ENCODE peak calls at places on chromosomes 11 and 22, in nine cellular contexts. F is right lobe of liver, N is body of pancreas, B is heart left ventricle, Z is uterus, G is transverse colon, Q is ovary, J is esophagus squamous epithelium, K is tibial nerve. P is an unnamed sample. For H3K4me1 and H3K36me3, the result is how much of the 10 kb centered on the place peaks cover.

GRCh38 chr22:36781656-36782627 is 6.0 kb upstream of the IFT27 start:
- DNase-seq in F (peak), N (peak), B (peak), Z (peak), G (peak), Q (peak), J (peak), K (peak), P (peak)

GRCh38 chr11:27452147-27452546 is 20.4 kb downstream of the LGR4 start:
- DNase-seq in F (no peak), N (no peak), B (no peak), Z (no peak), G (no peak), Q (no peak), J (no peak), K (no peak), P (no peak)

GRCh38 chr11:1117970-1118369 is 39.8 kb upstream of the MUC5AC start:
- DNase-seq in F (no peak), N (peak), B (no peak), Z (no peak), G (no peak), Q (no peak), J (no peak), K (no peak), P (no peak)

GRCh38 chr11:103619480-103619879 is 417.0 kb upstream of the DDI1 start:
- DNase-seq in F (no peak), N (no peak), B (no peak), Z (no peak), G (no peak), Q (no peak), J (no peak), K (no peak), P (no peak)

GRCh38 chr11:848380-848931 is 5.8 kb downstream of the TSPAN4 start:
- DNase-seq in F (no peak), N (peak), B (no peak), Z (no peak), G (peak), Q (peak), J (no peak), K (no peak), P (no peak)

GRCh38 chr11:83033972-83034672 is 37.6 kb downstream of the RAB30 start:
- DNase-seq in F (no peak), N (peak), B (peak), Z (peak), G (peak), Q (peak), J (no peak), K (peak), P (peak)

GRCh38 chr11:41222236-41222635 is 237.2 kb downstream of the LRRC4C start:
- DNase-seq in F (no peak), N (no peak), B (no peak), Z (no peak), G (no peak), Q (no peak), J (no peak), K (no peak), P (no peak)

GRCh38 chr11:88367310-88367709 is 29.8 kb upstream of the CTSC start:
- DNase-seq in F (no peak), N (no peak), B (no peak), Z (no peak), G (no peak), Q (no peak), J (no peak), K (no peak), P (no peak)

GRCh38 chr22:21457023-21457787 is 10.0 kb upstream of the TMEM191C start:
- DNase-seq in F (no peak), N (no peak), B (no peak), Z (no peak), G (no peak), Q (peak), J (no peak), K (no peak), P (no peak)

GRCh38 chr11:1310315-1310687 is 869 bp upstream of the TOLLIP start:
- DNase-seq in F (no peak), N (no peak), B (no peak), Z (no peak), G (peak), Q (no peak), J (no peak), K (no peak), P (no peak)

GRCh38 chr11:120326228-120326627 is 1.1 kb downstream of the TLCD5 start:
- DNase-seq in F (no peak), N (no peak), B (no peak), Z (no peak), G (no peak), Q (no peak), J (no peak), K (no peak), P (no peak)

GRCh38 chr22:26610983-26611382 is 6.8 kb downstream of the CRYBB1 start:
- DNase-seq in F (no peak), N (no peak), B (no peak), Z (no peak), G (no peak), Q (no peak), J (no peak), K (no peak), P (no peak)

GRCh38 chr22:17430298-17430900 is 61.1 kb downstream of the CECR2 start:
- DNase-seq in F (no peak), N (no peak), B (no peak), Z (peak), G (no peak), Q (no peak), J (no peak), K (peak), P (no peak)

GRCh38 chr22:43475549-43476076 is 63.8 kb downstream of the MPPED1 start:
- DNase-seq in F (no peak), N (no peak), B (no peak), Z (no peak), G (no peak), Q (no peak), J (no peak), K (no peak), P (no peak)

GRCh38 chr11:118109231-118109630 is 22.5 kb upstream of the SMIM35 start:
- DNase-seq in F (no peak), N (no peak), B (no peak), Z (no peak), G (no peak), Q (no peak), J (no peak), K (no peak), P (no peak)

GRCh38 chr11:95095858-95096587 is 6.4 kb downstream of the ENDOD1 start:
- DNase-seq in F (no peak), N (no peak), B (no peak), Z (no peak), G (no peak), Q (no peak), J (no peak), K (no peak), P (no peak)

GRCh38 chr22:21937041-21937820 is 15.4 kb downstream of the PPM1F start:
- DNase-seq in F (peak), N (no peak), B (peak), Z (no peak), G (peak), Q (no peak), J (no peak), K (peak), P (peak)

GRCh38 chr22:24503851-24504170 is 8.7 kb downstream of the UPB1 start:
- DNase-seq in F (no peak), N (no peak), B (no peak), Z (no peak), G (no peak), Q (no peak), J (no peak), K (no peak), P (no peak)

GRCh38 chr11:27977031-27977430 is 130.9 kb downstream of the KIF18A start:
- DNase-seq in F (no peak), N (no peak), B (no peak), Z (no peak), G (no peak), Q (no peak), J (no peak), K (no peak), P (no peak)

GRCh38 chr11:85682330-85683305 is 3.4 kb downstream of the CCDC89 start:
- DNase-seq in F (peak), N (peak), B (peak), Z (peak), G (peak), Q (peak), J (no peak), K (peak), P (peak)

GRCh38 chr11:96388891-96389603 is 665 bp downstream of the CCDC82 start:
- DNase-seq in F (no peak), N (no peak), B (no peak), Z (no peak), G (no peak), Q (no peak), J (no peak), K (no peak), P (no peak)

GRCh38 chr11:29131055-29131454 is 885.8 kb downstream of the KCNA4 start:
- DNase-seq in F (no peak), N (no peak), B (no peak), Z (no peak), G (no peak), Q (no peak), J (no peak), K (no peak), P (no peak)

GRCh38 chr22:25388415-25388814 is 169.0 kb downstream of the CRYBB2 start:
- DNase-seq in F (no peak), N (no peak), B (no peak), Z (no peak), G (no peak), Q (no peak), J (no peak), K (no peak), P (no peak)

GRCh38 chr22:26461188-26461810 is 22.3 kb downstream of the HPS4 start:
- DNase-seq in F (peak), N (peak), B (peak), Z (peak), G (peak), Q (peak), J (no peak), K (peak), P (peak)

GRCh38 chr11:102256251-102256650 is 61.0 kb upstream of the BIRC3 start:
- DNase-seq in F (no peak), N (no peak), B (no peak), Z (no peak), G (no peak), Q (no peak), J (no peak), K (no peak), P (no peak)

GRCh38 chr11:46382644-46383403 is 1.4 kb downstream of the MDK start:
- DNase-seq in F (no peak), N (peak), B (no peak), Z (no peak), G (no peak), Q (no peak), J (no peak), K (no peak), P (peak)

GRCh38 chr11:110564676-110565343 is 135.1 kb downstream of the FDX1 start:
- DNase-seq in F (no peak), N (no peak), B (no peak), Z (no peak), G (no peak), Q (no peak), J (no peak), K (no peak), P (no peak)

GRCh38 chr22:20569059-20570058 is 61.9 kb downstream of the MED15 start:
- DNase-seq in F (no peak), N (peak), B (no peak), Z (peak), G (peak), Q (peak), J (no peak), K (peak), P (peak)

GRCh38 chr11:36564376-36565032 is 3.3 kb upstream of the RAG1 start:
- DNase-seq in F (no peak), N (peak), B (peak), Z (peak), G (peak), Q (peak), J (no peak), K (peak), P (peak)
- TF ChIP-seq POLR2A in F (no peak), N (no peak), B (no peak), Z (no peak), G (no peak), Q (no peak), J (no peak), K (no peak), P (no peak)

DNA sequence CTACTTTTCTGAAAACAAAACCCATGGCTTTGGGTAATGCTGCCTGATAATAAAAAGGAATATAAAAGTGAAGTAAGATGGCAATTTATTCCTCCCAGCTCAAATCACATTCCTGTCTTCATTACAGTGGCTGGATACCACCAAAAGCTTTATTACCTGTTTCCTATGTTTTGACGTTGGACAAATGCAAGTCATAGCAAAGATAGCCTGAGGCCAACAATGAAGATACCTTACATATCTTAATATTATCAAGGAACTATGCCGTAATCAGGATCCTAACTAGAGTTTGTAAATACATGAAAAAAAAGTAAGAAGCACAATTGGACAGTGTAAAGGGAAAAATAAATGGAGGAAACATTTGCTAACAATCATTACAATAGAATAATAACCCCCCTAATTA is 202.4 kb downstream of the SOX6 start:
- DNase-seq in F (no peak), N (no peak), B (no peak), Z (no peak), G (no peak), Q (no peak), J (no peak), K (no peak), P (no peak)
- H3K4me1 ChIP-seq in F (under half), N (half or more), B (under half), Z (under half), G (under half), Q (under half), J (under half), K (under half), P (under half)

GRCh38 chr22:30946354-30946753 is 22.2 kb downstream of the MORC2 start:
- DNase-seq in F (no peak), N (no peak), B (no peak), Z (no peak), G (no peak), Q (no peak), J (no peak), K (no peak), P (no peak)
- H3K36me3 ChIP-seq in F (half or more), N (under half), B (half or more), Z (under half), G (under half), Q (under half), J (under half), K (half or more), P (under half)

GRCh38 chr22:35426801-35427140 is 26.8 kb downstream of the MCM5 start:
- DNase-seq in F (no peak), N (no peak), B (no peak), Z (no peak), G (no peak), Q (no peak), J (no peak), K (no peak), P (no peak)

GRCh38 chr22:35424761-35425160 is 24.8 kb downstream of the MCM5 start:
- DNase-seq in F (no peak), N (no peak), B (no peak), Z (no peak), G (no peak), Q (no peak), J (no peak), K (no peak), P (no peak)

GRCh38 chr22:35424081-35424480 is 24.1 kb downstream of the MCM5 start:
- DNase-seq in F (no peak), N (no peak), B (no peak), Z (no peak), G (no peak), Q (no peak), J (no peak), K (no peak), P (no peak)

GRCh38 chr22:35425546-35425945 is 25.6 kb downstream of the MCM5 start:
- DNase-seq in F (no peak), N (no peak), B (no peak), Z (no peak), G (no peak), Q (no peak), J (no peak), K (no peak), P (no peak)

GRCh38 chr22:35425971-35426800 is 26.2 kb downstream of the MCM5 start:
- DNase-seq in F (no peak), N (no peak), B (no peak), Z (no peak), G (no peak), Q (no peak), J (no peak), K (no peak), P (no peak)
- TF ChIP-seq POLR2A in F (no peak), N (no peak), B (no peak), Z (no peak), G (no peak), Q (no peak), J (no peak), K (no peak), P (no peak)

DNA sequence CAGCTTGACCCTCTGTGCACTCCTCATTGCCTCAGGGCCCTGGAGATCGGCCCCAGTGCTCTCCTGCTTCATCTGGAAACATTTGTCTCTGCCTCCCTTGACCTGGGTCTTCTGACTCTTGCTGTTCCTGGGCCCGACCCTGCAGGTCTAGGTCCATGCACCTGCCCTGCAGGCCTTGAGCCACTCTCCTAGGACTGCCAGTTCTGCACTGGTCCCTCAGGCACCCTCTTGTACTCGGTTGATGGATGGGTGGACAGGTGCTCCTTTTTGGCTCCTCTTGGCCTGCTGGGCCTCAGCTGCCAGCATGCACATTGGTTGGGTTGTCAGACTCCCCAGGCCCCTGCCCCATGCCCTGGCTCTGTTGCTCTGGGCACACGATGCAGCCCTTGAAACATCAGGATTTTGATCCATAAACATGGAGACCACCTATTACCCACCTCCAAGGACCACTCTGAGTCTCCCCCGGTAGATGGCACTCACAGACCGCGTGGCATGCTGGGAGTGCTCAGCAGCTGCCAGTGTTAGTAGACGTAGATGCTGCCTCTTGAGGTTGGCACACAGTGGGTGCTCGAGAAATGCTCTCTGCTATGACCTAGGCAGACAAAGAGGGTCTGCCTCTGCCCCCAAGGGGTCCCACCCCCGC is 20.2 kb upstream of the ACR start:
- DNase-seq in F (no peak), N (no peak), B (no peak), Z (no peak), G (no peak), Q (no peak), J (no peak), K (no peak), P (no peak)
- H3K4me1 ChIP-seq in F (under half), N (under half), B (under half), Z (under half), G (under half), Q (under half), J (under half), K (under half), P (under half)

DNA sequence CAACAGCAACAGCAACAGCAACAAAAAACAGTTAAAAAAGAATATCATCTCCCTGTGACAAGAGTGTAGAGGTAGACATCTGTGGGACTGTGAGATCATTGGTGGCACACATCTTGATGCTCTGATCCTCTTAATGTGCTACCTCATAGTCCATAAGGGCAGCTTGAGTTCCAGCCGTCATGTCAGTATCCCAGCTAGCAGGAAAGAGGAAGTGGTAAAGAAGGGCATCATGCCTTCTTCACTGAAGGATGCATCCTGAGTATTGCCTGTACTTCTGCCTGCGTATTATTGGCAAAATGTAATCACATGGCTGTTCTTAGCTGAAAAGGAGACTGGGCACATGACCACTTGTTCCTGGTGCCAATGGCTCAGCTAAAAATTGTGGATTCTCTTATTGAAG is 314.3 kb downstream of the TBC1D22A start:
- DNase-seq in F (no peak), N (no peak), B (no peak), Z (no peak), G (no peak), Q (no peak), J (no peak), K (no peak), P (no peak)
- H3K36me3 ChIP-seq in F (under half), N (under half), B (under half), Z (under half), G (under half), Q (under half), J (under half), K (under half), P (under half)

GRCh38 chr11:70878366-70878765 is 374.0 kb downstream of the SHANK2 start:
- DNase-seq in F (no peak), N (no peak), B (no peak), Z (no peak), G (no peak), Q (no peak), J (no peak), K (no peak), P (no peak)
- TF ChIP-seq POLR2A in F (no peak), N (no peak), B (no peak), Z (no peak), G (no peak), Q (no peak), J (no peak), K (no peak), P (no peak)

DNA sequence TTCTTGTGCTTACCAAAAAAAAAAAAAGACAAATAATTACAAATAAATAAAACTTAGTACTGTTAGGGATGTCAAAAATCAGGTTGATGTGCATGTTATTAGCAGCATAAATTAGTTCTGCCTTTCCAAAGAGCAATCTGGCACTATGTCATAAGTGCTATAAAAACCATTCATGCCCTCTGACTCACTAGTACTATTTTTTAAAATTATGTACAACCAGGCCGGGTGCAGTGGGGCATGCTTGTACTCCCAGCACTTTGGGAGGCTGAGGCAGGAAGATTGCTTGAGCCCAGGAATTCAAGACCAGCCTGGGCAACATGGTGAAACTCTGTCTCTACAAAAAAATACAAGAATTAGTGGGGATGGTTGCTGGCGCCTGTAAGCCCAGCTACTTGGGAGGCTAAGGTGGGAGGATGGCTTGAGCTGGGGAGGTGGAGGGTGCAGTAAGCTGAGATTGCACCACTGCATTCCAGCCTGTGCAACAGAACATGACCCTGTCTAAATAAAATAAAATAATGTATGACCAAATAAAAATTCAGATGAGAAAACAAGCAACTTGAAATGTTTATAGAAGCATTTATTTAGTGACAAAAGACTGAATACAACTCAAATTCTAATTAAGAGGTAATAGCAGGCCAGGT is 25.3 kb downstream of the UEVLD start:
- DNase-seq in F (no peak), N (no peak), B (no peak), Z (no peak), G (no peak), Q (no peak), J (no peak), K (no peak), P (no peak)
- H3K4me1 ChIP-seq in F (under half), N (under half), B (under half), Z (under half), G (under half), Q (under half), J (under half), K (under half), P (under half)

P was measured in adrenal gland.